ENCODE peak calls at places on chromosomes 2 and 18, in five cellular contexts. D is pancreas, F is sigmoid colon, A is cardiac muscle cell, N is WERI-Rb-1. W is an unnamed sample.

GRCh38 chr2:135212757-135213156 is 160.7 kb downstream of the RAB3GAP1 start:
- DNase-seq in N (no peak), A (peak; percentile 32), D (no peak), F (no peak), W (no peak)

GRCh38 chr2:32833709-32834108 is 113.0 kb upstream of the LTBP1 start:
- DNase-seq in N (no peak), A (no peak), F (no peak), D (no peak), W (no peak)

GRCh38 chr2:85457877-85458316 is 39.4 kb downstream of the SH2D6 start:
- DNase-seq in F (peak; percentile 29), N (no peak), D (no peak), A (no peak), W (peak; percentile 59)

GRCh38 chr2:181574321-181574720 is 82.6 kb downstream of the CERKL start:
- DNase-seq in N (no peak), D (no peak), F (no peak), A (no peak), W (no peak)

GRCh38 chr2:72010647-72011355 is 136.9 kb downstream of the CYP26B1 start:
- DNase-seq in D (no peak), N (no peak), F (no peak), A (no peak), W (no peak)

GRCh38 chr2:215828528-215829184 is 184.7 kb downstream of the MREG start:
- DNase-seq in N (peak; percentile 75), A (peak; percentile 88), D (peak; percentile 30), F (peak; percentile 71), W (peak; percentile 56)

GRCh38 chr2:222057249-222058073 is 241.3 kb downstream of the PAX3 start:
- DNase-seq in N (no peak), D (no peak), F (no peak), A (peak; percentile 30), W (no peak)

GRCh38 chr18:24488824-24489493 is 28.5 kb downstream of the HRH4 start:
- DNase-seq in D (no peak), F (no peak), A (peak; percentile 57), N (no peak), W (no peak)

GRCh38 chr2:58856100-58856499 is 615.0 kb upstream of the FANCL start:
- DNase-seq in A (no peak), F (no peak), D (no peak), N (no peak), W (no peak)

GRCh38 chr2:165440367-165440766 is 29.1 kb upstream of the CSRNP3 start:
- DNase-seq in F (no peak), D (no peak), A (peak; percentile 81), N (no peak), W (no peak)

GRCh38 chr2:150599889-150600288 is 112.4 kb upstream of the RND3 start:
- DNase-seq in D (no peak), F (no peak), N (no peak), A (no peak), W (no peak)

GRCh38 chr2:190843874-190844699 is 36.5 kb upstream of the GLS start:
- DNase-seq in F (no peak), N (no peak), D (no peak), A (no peak), W (no peak)

GRCh38 chr2:33388996-33389395 is 87.5 kb upstream of the RASGRP3 start:
- DNase-seq in D (no peak), N (no peak), A (no peak), F (no peak), W (no peak)

GRCh38 chr18:3427944-3428343 is 22.0 kb upstream of the TGIF1 start:
- DNase-seq in F (no peak), N (no peak), A (no peak), D (no peak), W (no peak)

GRCh38 chr2:2646312-2647051 is 315.4 kb upstream of the MYT1L start:
- DNase-seq in F (no peak), D (no peak), N (no peak), A (no peak), W (no peak)

GRCh38 chr2:182652326-182652725 is 63.7 kb upstream of the DNAJC10 start:
- DNase-seq in D (no peak), N (no peak), F (no peak), A (no peak), W (no peak)

GRCh38 chr2:101145406-101145805 is 5.8 kb downstream of the TBC1D8 start:
- DNase-seq in F (no peak), N (no peak), A (peak; percentile 72), D (no peak), W (no peak)

GRCh38 chr2:62409442-62409841 is 96.6 kb downstream of the TMEM17 start:
- DNase-seq in A (no peak), D (no peak), F (no peak), N (no peak), W (no peak)

GRCh38 chr2:239534581-239535412 is 134.0 kb upstream of the HDAC4 start:
- DNase-seq in N (no peak), F (peak; percentile 39), D (no peak), A (no peak), W (no peak)

GRCh38 chr2:222297600-222297935 is 1.2 kb downstream of the PAX3 start:
- DNase-seq in D (no peak), A (no peak), N (no peak), F (no peak), W (no peak)

GRCh38 chr18:6746386-6746960 is 17.0 kb downstream of the ARHGAP28 start:
- DNase-seq in N (no peak), D (no peak), A (no peak), F (no peak), W (no peak)

GRCh38 chr18:27240383-27240782 is 55.3 kb upstream of the CHST9 start:
- DNase-seq in A (no peak), F (no peak), N (no peak), D (no peak), W (no peak)

GRCh38 chr2:51734115-51734514 is 702.2 kb upstream of the NRXN1 start:
- DNase-seq in N (no peak), A (peak; percentile 72), D (no peak), F (no peak), W (no peak)

GRCh38 chr18:64799378-64799777 is 650.5 kb upstream of the LINC00305 start:
- DNase-seq in A (no peak), D (no peak), F (no peak), N (no peak), W (no peak)

GRCh38 chr2:26652361-26653041 is 11.3 kb upstream of the CIB4 start:
- DNase-seq in F (peak; percentile 76), N (peak; percentile 6), A (peak; percentile 88), D (no peak), W (peak; percentile 22)

GRCh38 chr18:21799706-21800105 is 59.1 kb downstream of the MIB1 start:
- DNase-seq in D (no peak), A (no peak), F (no peak), N (no peak), W (no peak)

GRCh38 chr2:102591646-102592045 is 27.7 kb upstream of the SLC9A2 start:
- DNase-seq in N (no peak), A (no peak), D (no peak), F (no peak), W (no peak)

GRCh38 chr18:2887470-2887869 is 40.7 kb downstream of the EMILIN2 start:
- DNase-seq in F (no peak), N (no peak), A (no peak), D (no peak), W (no peak)

GRCh38 chr18:8866679-8867078 is 161.3 kb downstream of the MTCL1 start:
- DNase-seq in A (no peak), D (no peak), N (no peak), F (no peak), W (no peak)

GRCh38 chr2:160338891-160339290 is 138.8 kb upstream of the ITGB6 start:
- DNase-seq in D (no peak), A (peak; percentile 72), F (peak; percentile 89), N (peak; percentile 11), W (no peak)

GRCh38 chr2:240436626-240437180 is 1.2 kb downstream of the GPC1 start:
- DNase-seq in D (peak; percentile 53), A (peak; percentile 39), F (peak; percentile 73), N (peak; percentile 39), W (peak; percentile 50)

GRCh38 chr2:98985905-98986666 is 50.1 kb upstream of the CRACDL start:
- DNase-seq in F (no peak), A (no peak), D (no peak), N (no peak), W (no peak)

GRCh38 chr2:238631491-238632180 is 204.9 kb downstream of the ASB1 start:
- DNase-seq in F (no peak), A (no peak), D (no peak), N (no peak), W (no peak)

GRCh38 chr2:71503827-71504226 is 50.5 kb downstream of the DYSF start:
- DNase-seq in A (no peak), D (no peak), N (no peak), F (peak; percentile 62), W (no peak)

GRCh38 chr2:177429688-177430325 is 37.2 kb downstream of the AGPS start:
- DNase-seq in A (peak; percentile 94), D (no peak), F (no peak), N (no peak), W (no peak)

GRCh38 chr18:13256444-13257305 is 38.1 kb downstream of the LDLRAD4 start:
- DNase-seq in A (no peak), F (no peak), N (no peak), D (no peak), W (no peak)

GRCh38 chr2:65017335-65017734 is 28.1 kb downstream of the SLC1A4 start:
- DNase-seq in F (peak; percentile 59), N (no peak), A (no peak), D (no peak), W (no peak)
- TF ChIP-seq CTCF in F (no peak), N (peak; percentile 13), A (peak; percentile 16), D (no peak), W (peak; percentile 17)

GRCh38 chr2:15238028-15238427 is 323.1 kb downstream of the NBAS start:
- DNase-seq in N (no peak), F (no peak), D (no peak), A (no peak), W (no peak)
- TF ChIP-seq CTCF in N (no peak), F (no peak), D (no peak), A (no peak), W (no peak)

GRCh38 chr2:226796840-226797288 is 2.8 kb downstream of the IRS1 start:
- DNase-seq in N (no peak), A (no peak), D (peak; percentile 30), F (peak; percentile 86), W (peak; percentile 51)
- TF ChIP-seq CTCF in N (peak; percentile 68), A (peak; percentile 57), D (no peak), F (peak; percentile 88), W (no peak)

DNA sequence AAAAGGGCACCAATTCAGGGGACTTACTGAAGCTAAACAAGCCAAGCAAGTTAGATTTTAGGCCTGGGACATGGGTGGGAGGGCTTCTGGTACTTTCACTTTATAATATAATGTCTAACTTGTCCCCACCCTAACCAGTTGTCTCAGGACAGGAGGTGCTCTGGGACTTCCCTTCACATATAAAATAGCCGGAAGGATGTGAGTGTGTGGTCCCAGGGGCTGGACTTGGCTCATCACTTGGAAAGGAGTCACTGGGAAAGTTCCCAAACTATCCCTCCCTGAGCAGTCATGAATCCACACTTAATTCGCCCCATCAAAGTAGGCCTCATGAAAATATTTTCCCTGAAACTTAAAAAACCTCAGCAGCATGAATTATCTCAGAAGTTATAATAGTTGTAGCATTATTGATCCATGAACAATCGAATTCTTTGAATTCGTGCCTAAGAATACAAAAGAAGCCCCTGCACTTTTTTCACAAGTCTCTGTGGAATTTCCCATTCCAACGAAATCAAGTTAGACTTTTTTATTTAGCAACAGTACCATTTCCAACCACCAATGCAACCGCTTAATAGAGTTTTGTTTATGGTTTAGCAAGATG is 69.0 kb upstream of the SPTBN1 start:
- DNase-seq in D (no peak), F (peak; percentile 78), A (peak; percentile 69), N (no peak), W (peak; percentile 12)
- TF ChIP-seq CTCF in D (no peak), F (no peak), A (no peak), N (no peak), W (no peak)

W was measured in mucosa of descending colon.